ENCODE peak calls at places on chromosome 16, in six cellular contexts. D is NCI-H345; L is nephron progenitor cell; H is adrenal gland; J is GM13976; F is stimulated activated CD4-positive, alpha-beta T cell treated with anti-CD3 and anti-CD28 coated beads, Interleukin-2, amount 100 ng/mL, for 48 hours. V is an unnamed sample.

GRCh38 chr16:85258616-85259015 is 146.3 kb upstream of the CIBAR2 start:
- DNase-seq in D (no peak), L (peak), H (peak), J (no peak), F (no peak), V (no peak)

GRCh38 chr16:51839697-51840462 is 688.8 kb upstream of the SALL1 start:
- DNase-seq in D (no peak), L (no peak), H (peak), J (no peak), F (no peak), V (no peak)

GRCh38 chr16:10587622-10588021 is 7.2 kb upstream of the EMP2 start:
- DNase-seq in D (no peak), L (no peak), H (no peak), J (no peak), F (no peak), V (no peak)

GRCh38 chr16:81189100-81189664 is 49.3 kb upstream of the BCO1 start:
- DNase-seq in D (no peak), L (no peak), H (peak), J (no peak), F (no peak), V (peak)

GRCh38 chr16:89115216-89115949 is 21.7 kb downstream of the ACSF3 start:
- DNase-seq in D (no peak), L (no peak), H (peak), J (peak), F (peak), V (peak)

GRCh38 chr16:4693956-4694663 is 748 bp downstream of the NUDT16L1 start:
- DNase-seq in D (peak), L (peak), H (peak), J (peak), F (peak), V (peak)

GRCh38 chr16:48627148-48627547 is 17.2 kb upstream of the N4BP1 start:
- DNase-seq in D (no peak), L (no peak), H (no peak), J (no peak), F (no peak), V (no peak)

GRCh38 chr16:56625943-56626654 is 518 bp downstream of the MT1E start:
- DNase-seq in D (no peak), L (no peak), H (peak), J (no peak), F (no peak), V (peak)

GRCh38 chr16:3661922-3662321 is 7.4 kb downstream of the DNASE1 start:
- DNase-seq in D (no peak), L (no peak), H (no peak), J (no peak), F (no peak), V (no peak)

GRCh38 chr16:84281077-84281476 is 13.6 kb upstream of the WFDC1 start:
- DNase-seq in D (no peak), L (no peak), H (no peak), J (peak), F (no peak), V (peak)

GRCh38 chr16:25838724-25839186 is 147.0 kb downstream of the HS3ST4 start:
- DNase-seq in D (peak), L (peak), H (peak), J (peak), F (peak), V (peak)

GRCh38 chr16:9042533-9042932 is 48.9 kb upstream of the HAPSTR1 start:
- DNase-seq in D (no peak), L (no peak), H (no peak), J (no peak), F (no peak), V (no peak)

GRCh38 chr16:30983289-30983889 is 1.6 kb upstream of the HSD3B7 start:
- DNase-seq in D (no peak), L (no peak), H (no peak), J (no peak), F (no peak), V (no peak)

V was measured in cardiac muscle cell.